ENCODE peak calls at places on chromosomes 6 and 20, in nine cellular contexts. C is nucleus accumbens; N is posterior cingulate gyrus; Z is foreskin melanocyte; I is SJCRH30; R is activated naive CD8-positive, alpha-beta T cell treated with anti-CD3 and anti-CD28 coated beads, Interleukin-2, amount 50 U/mL, for 24 hours; O is AG04449; U is uterus; L is astrocyte. K is an unnamed sample.

GRCh38 chr20:53738945-53739798 is 145.5 kb upstream of the ZNF217 start:
- DNase-seq in C (no peak), N (no peak), Z (peak; percentile 15), I (peak; percentile 67), R (no peak), O (no peak), U (no peak), L (peak; percentile 52), K (peak; percentile 48)

GRCh38 chr6:111692327-111693164 is 86.9 kb upstream of the TRAF3IP2 start:
- DNase-seq in C (peak; percentile 38), N (peak; percentile 69), Z (no peak), I (no peak), R (no peak), O (no peak), U (no peak), L (peak; percentile 44), K (peak; percentile 40)

GRCh38 chr6:13006578-13007300 is 290.2 kb downstream of the PHACTR1 start:
- DNase-seq in C (no peak), N (no peak), Z (no peak), I (no peak), R (no peak), O (no peak), U (no peak), L (peak; percentile 56), K (peak; percentile 40)

GRCh38 chr20:19821605-19822004 is 63.5 kb downstream of the RIN2 start:
- DNase-seq in C (no peak), N (no peak), Z (no peak), I (no peak), R (no peak), O (no peak), U (no peak), L (no peak), K (no peak)

GRCh38 chr6:137217801-137218472 is 1.2 kb downstream of the IFNGR1 start:
- DNase-seq in C (no peak), N (no peak), Z (peak; percentile 11), I (no peak), R (no peak), O (no peak), U (no peak), L (peak; percentile 15), K (peak; percentile 51)

GRCh38 chr6:167684276-167685104 is 142.2 kb upstream of the AFDN start:
- DNase-seq in C (no peak), N (no peak), Z (no peak), I (no peak), R (no peak), O (no peak), U (no peak), L (no peak), K (no peak)

GRCh38 chr6:159090530-159091306 is 45.9 kb upstream of the TAGAP start:
- DNase-seq in C (no peak), N (no peak), Z (no peak), I (no peak), R (no peak), O (no peak), U (peak; percentile 52), L (no peak), K (no peak)

GRCh38 chr6:42406296-42407280 is 45.1 kb downstream of the TRERF1 start:
- DNase-seq in C (no peak), N (no peak), Z (no peak), I (peak; percentile 38), R (no peak), O (no peak), U (no peak), L (peak; percentile 14), K (peak; percentile 30)

GRCh38 chr6:63504777-63505384 is 67.4 kb upstream of the LOC128125822 start:
- DNase-seq in C (no peak), N (no peak), Z (no peak), I (peak; percentile 7), R (no peak), O (no peak), U (no peak), L (no peak), K (no peak)

GRCh38 chr20:53183181-53183580 is 211.0 kb downstream of the TSHZ2 start:
- DNase-seq in C (no peak), N (no peak), Z (no peak), I (no peak), R (no peak), O (no peak), U (no peak), L (no peak), K (no peak)